ENCODE peak calls at places on chromosome 1, in seven cellular contexts. Q is neural progenitor cell, X is GM23338, C is HCT116, I is MM.1S, A is GM23248, K is PC-3. N is an unnamed sample. For H4K20me1, the result is how much of the 10 kb centered on the place peaks cover.

GRCh38 chr1:223143760-223144248 is 756 bp upstream of the TLR5 start:
- DNase-seq in Q (no peak), C (no peak), K (no peak), I (peak), A (no peak), X (no peak), N (peak)

GRCh38 chr1:190169311-190170067 is 308.2 kb downstream of the BRINP3 start:
- DNase-seq in A (no peak), I (no peak), C (no peak), Q (no peak), K (peak), X (peak), N (no peak)

GRCh38 chr1:232591344-232591743 is 38.6 kb downstream of the SIPA1L2 start:
- DNase-seq in C (no peak), X (no peak), A (no peak), K (no peak), Q (peak), I (no peak), N (no peak)

GRCh38 chr1:169483500-169483966 is 2.2 kb downstream of the SLC19A2 start:
- DNase-seq in A (peak), Q (no peak), X (no peak), I (no peak), K (peak), C (no peak), N (peak)

GRCh38 chr1:35449334-35450008 is 107.7 kb downstream of the KIAA0319L start:
- DNase-seq in C (no peak), X (no peak), A (peak), I (no peak), Q (no peak), K (peak), N (peak)

GRCh38 chr1:182397653-182398388 is 2.6 kb downstream of the TEDDM1 start:
- DNase-seq in X (no peak), C (no peak), Q (no peak), I (no peak), A (peak), K (peak), N (peak)

GRCh38 chr1:101257500-101258325 is 20.9 kb downstream of the S1PR1 start:
- DNase-seq in X (no peak), I (peak), C (no peak), Q (no peak), K (peak), A (no peak), N (peak)

GRCh38 chr1:2231667-2232254 is 3.6 kb downstream of the SKI start:
- DNase-seq in K (peak), Q (peak), C (no peak), I (no peak), X (peak), A (peak), N (peak)

GRCh38 chr1:156848461-156849150 is 10.3 kb downstream of the INSRR start:
- DNase-seq in Q (peak), K (no peak), X (peak), A (peak), I (peak), C (no peak), N (peak)

GRCh38 chr1:60960846-60961542 is 121.4 kb upstream of the NFIA start:
- DNase-seq in Q (no peak), X (no peak), A (peak), C (no peak), K (peak), I (no peak), N (no peak)
- H4K20me1 ChIP-seq in Q (under half), X (under half), A (under half), C (under half), K (under half), I (under half), N (under half)

DNA sequence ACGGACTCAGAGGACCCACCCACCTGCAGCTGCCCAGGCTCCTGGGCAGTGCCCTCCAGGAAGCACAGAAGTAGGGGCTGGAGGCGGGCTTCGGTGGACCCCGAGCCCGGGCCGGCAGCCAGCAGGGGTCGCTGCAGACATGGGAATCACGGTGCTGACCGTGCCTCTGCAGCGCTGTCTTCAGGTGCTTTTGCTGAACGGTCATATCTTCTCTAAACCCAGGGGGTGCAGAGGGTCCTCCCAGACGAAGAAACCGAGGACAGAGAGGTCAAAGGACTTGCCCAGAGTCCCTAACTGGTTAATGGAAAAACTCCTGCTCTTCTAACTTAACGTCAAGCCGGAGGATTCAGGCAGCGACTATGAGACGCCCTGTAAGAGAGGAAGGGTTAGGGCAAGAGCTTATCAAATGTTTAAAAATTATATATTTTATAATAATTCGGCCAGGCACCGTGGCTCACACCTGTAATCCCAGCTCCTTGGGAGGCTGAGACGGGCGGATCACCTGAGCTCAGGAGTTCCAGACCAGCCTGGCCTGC is 21.5 kb upstream of the LEFTY2 start:
- DNase-seq in A (peak), K (no peak), C (no peak), X (peak), I (peak), Q (peak), N (peak)
- TF ChIP-seq EZH2phosphoT487 in A (no peak), K (no peak), C (no peak), X (no peak), I (no peak), Q (no peak), N (no peak)

DNA sequence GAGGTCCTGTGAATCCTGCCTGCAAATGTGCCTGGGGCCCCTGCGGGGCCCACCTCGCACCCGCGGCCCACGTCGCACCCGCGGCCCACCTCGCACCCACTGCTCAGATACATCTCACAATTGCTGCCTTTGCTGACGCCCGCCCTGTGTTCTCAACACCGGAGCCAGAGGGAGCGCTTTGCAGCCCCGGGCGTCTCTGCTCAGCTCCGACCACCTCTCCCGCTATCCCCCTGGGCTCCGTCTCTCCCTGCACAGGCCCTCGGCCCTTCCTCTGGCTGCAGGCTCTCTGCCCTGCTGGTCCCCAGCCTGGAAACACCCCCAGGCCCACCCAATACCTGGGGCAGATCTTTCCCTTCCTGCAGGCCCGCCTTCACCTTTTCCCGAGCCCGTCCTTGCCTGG is 44.8 kb downstream of the TP73 start:
- DNase-seq in I (no peak), C (no peak), A (no peak), K (no peak), X (no peak), Q (no peak), N (no peak)
- H4K20me1 ChIP-seq in I (under half), C (under half), A (under half), K (under half), X (under half), Q (under half), N (under half)

DNA sequence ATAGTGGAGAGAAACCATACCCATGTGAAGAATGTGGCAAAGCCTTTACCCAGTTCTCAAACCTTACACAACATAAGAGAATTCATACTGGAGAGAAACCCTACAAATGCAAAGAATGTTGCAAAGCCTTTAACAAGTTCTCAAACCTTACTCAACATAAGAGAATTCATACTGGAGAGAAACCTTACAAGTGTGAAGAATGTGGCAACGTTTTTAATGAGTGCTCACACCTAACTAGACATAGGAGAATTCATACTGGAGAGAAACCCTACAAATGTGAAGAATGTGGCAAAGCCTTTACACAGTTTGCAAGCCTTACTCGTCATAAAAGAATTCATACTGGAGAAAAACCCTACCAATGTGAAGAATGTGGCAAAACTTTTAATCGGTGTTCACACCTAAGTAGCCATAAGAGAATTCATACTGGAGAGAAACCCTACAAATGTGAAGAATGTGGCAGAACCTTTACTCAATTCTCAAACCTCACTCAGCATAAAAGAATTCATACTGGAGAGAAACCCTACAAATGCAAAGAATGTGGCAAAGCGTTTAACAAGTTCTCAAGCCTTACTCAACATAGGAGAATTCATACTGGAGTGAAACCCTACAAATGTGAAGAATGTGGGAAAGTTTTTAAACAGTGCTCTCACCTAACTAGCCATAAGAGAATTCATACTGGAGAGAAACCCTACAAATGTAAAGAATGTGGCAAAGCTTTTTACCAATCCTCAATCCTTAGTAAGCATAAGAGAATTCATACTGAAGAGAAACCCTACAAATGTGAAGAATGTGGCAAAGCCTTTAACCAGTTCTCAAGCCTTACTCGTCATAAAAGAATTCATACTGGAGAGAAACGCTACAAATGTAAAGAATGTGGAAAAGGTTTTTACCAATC is 80.0 kb downstream of the JMJD4 start:
- DNase-seq in X (no peak), A (no peak), K (peak), I (no peak), Q (no peak), C (no peak), N (no peak)
- TF ChIP-seq EZH2phosphoT487 in X (no peak), A (no peak), K (no peak), I (no peak), Q (no peak), C (no peak), N (no peak)

DNA sequence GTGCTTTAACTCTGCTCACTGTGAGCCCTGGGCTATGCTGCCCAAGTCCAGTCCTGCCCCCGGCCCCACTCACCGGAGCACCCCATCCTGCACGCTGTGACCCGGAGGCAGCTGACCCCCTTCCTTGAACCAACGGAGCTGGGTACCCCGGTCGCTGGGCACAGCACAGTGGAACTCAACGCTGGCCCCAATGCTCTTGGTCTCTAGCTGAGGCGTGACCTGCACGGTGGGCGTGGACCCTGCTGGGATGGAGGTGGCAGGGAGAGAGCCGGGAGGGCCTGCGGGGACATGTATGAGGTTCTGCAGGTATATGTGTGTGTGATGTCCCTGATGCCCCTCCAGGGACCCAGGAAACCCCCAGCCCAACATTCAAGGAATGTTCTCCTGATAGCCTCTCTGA is 24.7 kb downstream of the LDLRAD2 start:
- DNase-seq in C (no peak), A (no peak), Q (no peak), I (no peak), X (no peak), K (no peak), N (no peak)
- H4K20me1 ChIP-seq in C (under half), A (under half), Q (under half), I (under half), X (under half), K (under half), N (under half)